ENCODE peak calls at places on chromosomes 6 and 20, in six cellular contexts. B, V, D, U, Y and T are unnamed samples. For H3K9me3 and H3K4me1, the result is how much of the 10 kb centered on the place peaks cover.

GRCh38 chr20:4546786-4547185 is 174.9 kb upstream of the PRND start:
- DNase-seq in B (no peak), V (no peak), D (no peak), U (peak), Y (peak), T (no peak)

GRCh38 chr6:120493483-120493882 is 840.8 kb downstream of the TBC1D32 start:
- DNase-seq in B (no peak), V (no peak), D (no peak), U (no peak), Y (no peak), T (no peak)

GRCh38 chr6:46390153-46390876 is 100.9 kb downstream of the RCAN2 start:
- DNase-seq in B (no peak), V (no peak), D (no peak), U (no peak), Y (no peak), T (no peak)

GRCh38 chr6:56486681-56487080 is 156.0 kb downstream of the DST start:
- DNase-seq in B (no peak), V (no peak), D (no peak), U (peak), Y (no peak), T (no peak)

GRCh38 chr6:126773122-126773805 is 345.2 kb upstream of the RSPO3 start:
- DNase-seq in B (no peak), V (no peak), D (no peak), U (peak), Y (no peak), T (no peak)

GRCh38 chr6:44133003-44133931 is 5.9 kb downstream of the TMEM63B start:
- DNase-seq in B (no peak), V (peak), D (peak), U (peak), Y (peak), T (no peak)

GRCh38 chr6:116444092-116444491 is 17.1 kb upstream of the CALHM6 start:
- DNase-seq in B (no peak), V (no peak), D (no peak), U (peak), Y (peak), T (no peak)

GRCh38 chr6:127190552-127190951 is 72.1 kb downstream of the RSPO3 start:
- DNase-seq in B (no peak), V (no peak), D (no peak), U (peak), Y (peak), T (no peak)

GRCh38 chr6:128899651-128900050 is 16.7 kb downstream of the LAMA2 start:
- DNase-seq in B (no peak), V (no peak), D (no peak), U (peak), Y (no peak), T (no peak)

DNA sequence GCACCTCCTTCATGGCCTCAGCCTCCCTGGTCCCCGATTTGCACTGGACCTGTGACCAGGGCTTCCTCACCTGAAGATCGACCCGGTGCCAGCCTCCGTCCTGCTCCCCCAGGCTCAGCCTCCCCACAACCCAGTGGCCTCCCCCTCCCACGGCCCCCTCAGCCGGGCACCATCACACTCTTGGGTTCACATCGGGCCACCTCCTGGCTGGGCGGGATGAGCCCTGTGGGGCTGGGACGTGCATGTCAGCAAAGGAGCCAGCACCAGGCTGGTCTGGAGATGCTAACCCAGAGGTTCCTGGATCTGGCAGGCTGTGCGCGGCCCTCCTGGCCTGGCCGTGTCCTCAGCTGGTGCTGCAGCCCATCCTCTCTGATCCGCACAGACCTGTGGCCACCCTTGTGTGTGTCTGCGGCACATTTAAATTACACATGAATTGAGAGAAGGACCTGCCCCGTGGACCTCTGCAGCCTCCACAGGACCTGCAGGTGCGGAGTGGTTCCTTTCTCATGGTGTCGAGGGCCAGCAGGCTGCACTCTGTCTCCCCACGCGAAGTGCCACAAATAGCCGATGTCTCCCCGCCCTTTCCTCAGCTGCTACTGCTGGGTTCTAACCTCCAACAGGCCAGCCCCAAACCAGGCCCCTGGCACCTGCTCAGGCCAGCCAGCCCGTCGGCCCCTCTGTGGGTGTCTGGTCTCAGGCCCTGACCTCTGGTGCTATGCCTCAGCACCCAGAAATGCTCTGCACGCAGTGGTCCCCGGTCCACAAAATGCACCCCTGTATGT is 237.5 kb downstream of the ERMARD start:
- DNase-seq in B (no peak), V (no peak), D (no peak), U (no peak), Y (no peak), T (peak)
- H3K9me3 ChIP-seq in B (under half), V (under half), D (under half), U (under half), Y (under half), T (under half)

GRCh38 chr20:22423190-22423832 is 161.1 kb downstream of the FOXA2 start:
- DNase-seq in B (no peak), V (no peak), D (no peak), U (no peak), Y (no peak), T (no peak)
- H3K4me3 ChIP-seq in B (no peak), V (no peak), D (no peak), U (no peak), Y (no peak), T (no peak)

DNA sequence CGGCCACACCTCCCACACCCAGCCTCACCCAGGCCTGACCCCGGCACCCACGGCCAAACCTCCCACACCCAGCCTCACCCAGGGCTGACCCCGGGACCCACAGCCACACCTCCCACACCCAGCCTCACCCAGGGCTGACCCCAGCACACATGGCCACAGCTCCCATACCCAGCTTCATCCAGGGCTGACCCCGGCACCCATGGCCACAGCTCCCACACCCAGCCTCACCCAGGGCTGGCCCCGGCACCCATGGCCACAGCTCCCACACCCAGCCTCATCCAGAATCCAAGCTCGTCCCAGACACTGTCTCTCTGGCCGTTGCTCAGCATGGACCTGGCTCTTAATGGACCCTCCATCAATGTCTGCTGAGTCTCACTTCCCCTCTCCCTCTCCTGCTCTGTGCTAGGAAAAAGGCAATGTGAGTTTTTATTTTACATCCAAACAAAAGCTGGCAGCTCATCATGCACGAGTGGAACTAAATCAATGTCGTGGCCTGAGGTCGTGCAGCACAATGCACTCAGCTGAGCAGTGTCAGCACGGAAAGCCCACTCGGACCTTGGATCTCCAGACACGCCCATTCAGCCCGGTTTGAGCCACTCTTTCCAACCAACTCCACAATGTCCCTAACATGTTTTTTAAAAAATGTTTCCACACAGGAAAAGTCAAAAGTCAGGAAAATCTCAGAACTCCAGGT is 36.0 kb downstream of the NINL start:
- DNase-seq in B (no peak), V (no peak), D (no peak), U (no peak), Y (no peak), T (no peak)
- H3K4me1 ChIP-seq in B (under half), V (under half), D (under half), U (under half), Y (half or more), T (under half)

DNA sequence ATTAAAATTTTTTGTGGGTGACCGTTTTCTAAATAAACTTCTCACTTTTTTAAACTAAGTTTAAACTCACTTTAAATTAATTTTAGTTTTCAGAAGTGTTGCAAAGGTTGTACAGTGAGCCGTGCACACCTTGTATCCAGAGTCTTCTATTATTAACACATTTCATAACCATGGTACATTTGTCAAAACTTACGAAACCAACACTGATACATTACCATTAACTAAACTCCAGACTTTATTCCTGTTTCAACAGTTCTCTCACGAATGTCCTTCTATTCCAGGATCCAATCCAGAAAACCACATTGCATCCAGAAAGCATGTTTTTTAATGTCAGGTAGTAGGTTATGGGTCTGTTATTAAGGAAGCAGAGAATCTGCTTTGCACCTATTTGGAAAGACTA is 319.9 kb downstream of the CBLN4 start:
- DNase-seq in B (no peak), V (no peak), D (no peak), U (no peak), Y (no peak), T (no peak)
- H3K9me3 ChIP-seq in B (under half), V (under half), D (under half), U (under half), Y (under half), T (under half)

GRCh38 chr20:21396045-21396893 is 1.1 kb downstream of the NKX2-4 start:
- DNase-seq in B (peak), V (no peak), D (peak), U (no peak), Y (no peak), T (no peak)
- H3K4me3 ChIP-seq in B (no peak), V (no peak), D (peak), U (no peak), Y (peak), T (no peak)

GRCh38 chr6:10409160-10409765 is 5.6 kb downstream of the TFAP2A start:
- DNase-seq in B (no peak), V (no peak), D (no peak), U (no peak), Y (no peak), T (no peak)
- H3K4me1 ChIP-seq in B (under half), V (under half), D (under half), U (under half), Y (under half), T (under half)

GRCh38 chr20:39862613-39863012 is 826.4 kb downstream of the MAFB start:
- DNase-seq in B (no peak), V (no peak), D (no peak), U (peak), Y (no peak), T (no peak)
- H3K9me3 ChIP-seq in B (under half), V (under half), D (under half), U (under half), Y (under half), T (under half)

GRCh38 chr6:149450679-149451360 is 34.0 kb downstream of the ZC3H12D start:
- DNase-seq in B (no peak), V (peak), D (peak), U (peak), Y (no peak), T (peak)
- H3K4me3 ChIP-seq in B (no peak), V (peak), D (peak), U (peak), Y (no peak), T (peak)

DNA sequence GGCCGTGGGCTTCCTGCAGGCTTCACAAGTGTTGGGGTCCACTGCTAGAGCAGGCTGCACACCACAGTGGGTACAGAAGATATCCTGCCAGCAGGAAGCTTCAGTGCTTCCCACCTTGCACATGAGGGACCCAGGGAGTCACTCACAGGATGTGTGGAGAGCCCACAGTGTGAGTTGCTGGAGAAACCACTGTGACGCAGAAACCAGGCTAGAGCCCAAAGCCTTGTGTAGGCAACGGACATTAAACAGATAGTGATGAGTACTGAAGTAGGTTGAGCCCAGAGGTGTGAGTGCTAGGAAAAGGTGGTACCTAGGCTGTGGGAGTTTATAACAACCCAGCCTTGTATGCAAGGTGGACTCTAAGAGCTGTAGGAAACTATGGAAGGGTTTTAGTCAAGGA is 18.9 kb upstream of the DEF6 start:
- DNase-seq in B (no peak), V (no peak), D (no peak), U (no peak), Y (no peak), T (no peak)
- H3K4me1 ChIP-seq in B (under half), V (under half), D (under half), U (under half), Y (under half), T (under half)

GRCh38 chr6:12356431-12356830 is 66.3 kb downstream of the EDN1 start:
- DNase-seq in B (no peak), V (no peak), D (no peak), U (no peak), Y (no peak), T (no peak)

GRCh38 chr6:12351672-12352071 is 61.5 kb downstream of the EDN1 start:
- DNase-seq in B (no peak), V (no peak), D (no peak), U (no peak), Y (no peak), T (no peak)

GRCh38 chr6:12354499-12354898 is 64.3 kb downstream of the EDN1 start:
- DNase-seq in B (no peak), V (peak), D (no peak), U (peak), Y (no peak), T (no peak)

GRCh38 chr6:12355354-12355753 is 65.2 kb downstream of the EDN1 start:
- DNase-seq in B (no peak), V (no peak), D (no peak), U (no peak), Y (no peak), T (no peak)

DNA sequence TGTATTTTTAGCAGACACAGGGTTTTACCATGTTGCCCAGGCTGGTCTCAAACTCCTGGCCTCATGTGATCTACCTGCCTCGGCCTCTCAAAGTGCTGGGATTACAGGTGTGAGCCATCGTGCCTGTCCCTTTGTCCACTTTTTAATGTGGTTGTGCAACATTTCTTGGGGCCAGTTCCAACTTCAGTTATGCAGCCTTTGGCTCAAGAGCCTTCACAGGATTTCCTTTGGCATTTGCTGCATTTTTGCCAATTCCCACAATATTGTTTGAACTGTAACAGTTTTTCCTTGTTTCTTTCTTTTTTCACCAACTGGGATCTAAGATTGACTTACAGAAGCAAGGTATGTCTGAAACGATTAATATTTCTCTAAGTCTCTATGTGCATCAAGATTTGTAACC is 63.6 kb downstream of the EDN1 start:
- DNase-seq in B (no peak), V (peak), D (no peak), U (peak), Y (no peak), T (no peak)
- H3K9me3 ChIP-seq in B (under half), V (under half), D (under half), U (under half), Y (under half), T (under half)